ENCODE peak calls at places on chromosomes 13 and 19, in seven cellular contexts. One of them, this sample, is unnamed.

GRCh38 chr19:2455481-2456300 is 1.1 kb downstream of the LMNB2 start:
- DNase-seq in stomach: peak
- DNase-seq in neural progenitor cell: peak
- DNase-seq in CD8-positive, alpha-beta memory T cell: peak
- DNase-seq in esophagus muscularis mucosa: no peak
- DNase-seq in HL-60: no peak
- DNase-seq in tibial nerve: no peak
- DNase-seq in this sample: no peak

GRCh38 chr19:29067831-29068230 is 145.1 kb downstream of the UQCRFS1 start:
- DNase-seq in esophagus muscularis mucosa: no peak
- DNase-seq in neural progenitor cell: no peak
- DNase-seq in HL-60: no peak
- DNase-seq in stomach: no peak
- DNase-seq in tibial nerve: no peak
- DNase-seq in CD8-positive, alpha-beta memory T cell: no peak
- DNase-seq in this sample: no peak

GRCh38 chr13:111858571-111858970 is 208.4 kb upstream of the SOX1 start:
- DNase-seq in neural progenitor cell: no peak
- DNase-seq in HL-60: no peak
- DNase-seq in CD8-positive, alpha-beta memory T cell: no peak
- DNase-seq in stomach: no peak
- DNase-seq in esophagus muscularis mucosa: no peak
- DNase-seq in tibial nerve: no peak
- DNase-seq in this sample: no peak

GRCh38 chr19:13017306-13018036 is 22.2 kb downstream of the NFIX start:
- DNase-seq in HL-60: no peak
- DNase-seq in CD8-positive, alpha-beta memory T cell: no peak
- DNase-seq in neural progenitor cell: no peak
- DNase-seq in tibial nerve: no peak
- DNase-seq in esophagus muscularis mucosa: no peak
- DNase-seq in stomach: no peak
- DNase-seq in this sample: no peak

GRCh38 chr13:51816604-51817254 is 12.8 kb upstream of the DHRS12 start:
- DNase-seq in CD8-positive, alpha-beta memory T cell: no peak
- DNase-seq in tibial nerve: no peak
- DNase-seq in esophagus muscularis mucosa: no peak
- DNase-seq in stomach: no peak
- DNase-seq in neural progenitor cell: no peak
- DNase-seq in HL-60: no peak
- DNase-seq in this sample: no peak

GRCh38 chr13:26628706-26629105 is 71.2 kb downstream of the WASF3 start:
- DNase-seq in stomach: no peak
- DNase-seq in esophagus muscularis mucosa: no peak
- DNase-seq in tibial nerve: no peak
- DNase-seq in HL-60: no peak
- DNase-seq in CD8-positive, alpha-beta memory T cell: no peak
- DNase-seq in neural progenitor cell: peak
- DNase-seq in this sample: no peak

GRCh38 chr19:18989316-18989715 is 44.0 kb downstream of the SUGP2 start:
- DNase-seq in HL-60: no peak
- DNase-seq in stomach: no peak
- DNase-seq in esophagus muscularis mucosa: no peak
- DNase-seq in CD8-positive, alpha-beta memory T cell: no peak
- DNase-seq in tibial nerve: no peak
- DNase-seq in neural progenitor cell: no peak
- DNase-seq in this sample: no peak

GRCh38 chr19:29477831-29478577 is 47.8 kb upstream of the VSTM2B start:
- DNase-seq in neural progenitor cell: no peak
- DNase-seq in HL-60: no peak
- DNase-seq in CD8-positive, alpha-beta memory T cell: no peak
- DNase-seq in tibial nerve: no peak
- DNase-seq in esophagus muscularis mucosa: peak
- DNase-seq in stomach: no peak
- DNase-seq in this sample: no peak

GRCh38 chr13:106656214-106656613 is 88.3 kb upstream of the ARGLU1 start:
- DNase-seq in HL-60: no peak
- DNase-seq in esophagus muscularis mucosa: no peak
- DNase-seq in neural progenitor cell: no peak
- DNase-seq in CD8-positive, alpha-beta memory T cell: no peak
- DNase-seq in stomach: no peak
- DNase-seq in tibial nerve: no peak
- DNase-seq in this sample: no peak

GRCh38 chr13:40809471-40809870 is 20.1 kb downstream of the SLC25A15 start:
- DNase-seq in CD8-positive, alpha-beta memory T cell: no peak
- DNase-seq in stomach: no peak
- DNase-seq in tibial nerve: no peak
- DNase-seq in esophagus muscularis mucosa: no peak
- DNase-seq in neural progenitor cell: no peak
- DNase-seq in HL-60: no peak
- DNase-seq in this sample: no peak

GRCh38 chr19:2636897-2637683 is 65.4 kb downstream of the GNG7 start:
- DNase-seq in neural progenitor cell: peak
- DNase-seq in tibial nerve: no peak
- DNase-seq in esophagus muscularis mucosa: no peak
- DNase-seq in stomach: peak
- DNase-seq in HL-60: no peak
- DNase-seq in CD8-positive, alpha-beta memory T cell: peak
- DNase-seq in this sample: peak

GRCh38 chr13:110107568-110108347 is 199.2 kb downstream of the COL4A1 start:
- DNase-seq in tibial nerve: no peak
- DNase-seq in neural progenitor cell: peak
- DNase-seq in esophagus muscularis mucosa: peak
- DNase-seq in CD8-positive, alpha-beta memory T cell: no peak
- DNase-seq in HL-60: no peak
- DNase-seq in stomach: no peak
- DNase-seq in this sample: no peak

GRCh38 chr13:109787135-109787954 is 962 bp upstream of the IRS2 start:
- DNase-seq in CD8-positive, alpha-beta memory T cell: peak
- DNase-seq in tibial nerve: no peak
- DNase-seq in stomach: peak
- DNase-seq in neural progenitor cell: peak
- DNase-seq in HL-60: no peak
- DNase-seq in esophagus muscularis mucosa: peak
- DNase-seq in this sample: no peak

GRCh38 chr13:38697628-38698333 is 10.9 kb downstream of the FREM2 start:
- DNase-seq in tibial nerve: no peak
- DNase-seq in stomach: no peak
- DNase-seq in HL-60: no peak
- DNase-seq in CD8-positive, alpha-beta memory T cell: no peak
- DNase-seq in neural progenitor cell: peak
- DNase-seq in esophagus muscularis mucosa: no peak
- DNase-seq in this sample: no peak

GRCh38 chr13:111011899-111012298 is 97.0 kb upstream of the ANKRD10 start:
- DNase-seq in esophagus muscularis mucosa: no peak
- DNase-seq in stomach: no peak
- DNase-seq in tibial nerve: no peak
- DNase-seq in HL-60: no peak
- DNase-seq in neural progenitor cell: no peak
- DNase-seq in CD8-positive, alpha-beta memory T cell: no peak
- DNase-seq in this sample: no peak

GRCh38 chr19:14112809-14113385 is 4.7 kb downstream of the PRKACA start:
- DNase-seq in neural progenitor cell: no peak
- DNase-seq in stomach: no peak
- DNase-seq in HL-60: no peak
- DNase-seq in esophagus muscularis mucosa: no peak
- DNase-seq in CD8-positive, alpha-beta memory T cell: no peak
- DNase-seq in tibial nerve: peak
- DNase-seq in this sample: no peak

GRCh38 chr13:83691966-83692365 is 190.3 kb downstream of the SLITRK1 start:
- DNase-seq in esophagus muscularis mucosa: no peak
- DNase-seq in tibial nerve: no peak
- DNase-seq in stomach: no peak
- DNase-seq in neural progenitor cell: no peak
- DNase-seq in CD8-positive, alpha-beta memory T cell: no peak
- DNase-seq in HL-60: no peak
- DNase-seq in this sample: no peak

GRCh38 chr13:105442040-105442439 is 1093.4 kb downstream of the EFNB2 start:
- DNase-seq in HL-60: no peak
- DNase-seq in stomach: no peak
- DNase-seq in neural progenitor cell: no peak
- DNase-seq in tibial nerve: no peak
- DNase-seq in esophagus muscularis mucosa: no peak
- DNase-seq in CD8-positive, alpha-beta memory T cell: no peak
- DNase-seq in this sample: no peak

GRCh38 chr13:26759156-26759906 is 1.3 kb downstream of the GPR12 start:
- DNase-seq in neural progenitor cell: peak
- DNase-seq in HL-60: no peak
- DNase-seq in stomach: no peak
- DNase-seq in tibial nerve: no peak
- DNase-seq in esophagus muscularis mucosa: no peak
- DNase-seq in CD8-positive, alpha-beta memory T cell: no peak
- DNase-seq in this sample: no peak

GRCh38 chr19:6060600-6061391 is 49.5 kb downstream of the RFX2 start:
- DNase-seq in stomach: no peak
- DNase-seq in tibial nerve: no peak
- DNase-seq in CD8-positive, alpha-beta memory T cell: no peak
- DNase-seq in neural progenitor cell: peak
- DNase-seq in esophagus muscularis mucosa: peak
- DNase-seq in HL-60: no peak
- DNase-seq in this sample: no peak

GRCh38 chr13:105334211-105334610 is 1201.3 kb downstream of the EFNB2 start:
- DNase-seq in neural progenitor cell: peak
- DNase-seq in HL-60: no peak
- DNase-seq in tibial nerve: no peak
- DNase-seq in stomach: no peak
- DNase-seq in esophagus muscularis mucosa: no peak
- DNase-seq in CD8-positive, alpha-beta memory T cell: no peak
- DNase-seq in this sample: no peak

GRCh38 chr13:50037788-50038187 is 22.5 kb downstream of the KCNRG start:
- DNase-seq in CD8-positive, alpha-beta memory T cell: no peak
- DNase-seq in HL-60: no peak
- DNase-seq in esophagus muscularis mucosa: no peak
- DNase-seq in neural progenitor cell: no peak
- DNase-seq in stomach: no peak
- DNase-seq in tibial nerve: no peak
- DNase-seq in this sample: no peak

DNA sequence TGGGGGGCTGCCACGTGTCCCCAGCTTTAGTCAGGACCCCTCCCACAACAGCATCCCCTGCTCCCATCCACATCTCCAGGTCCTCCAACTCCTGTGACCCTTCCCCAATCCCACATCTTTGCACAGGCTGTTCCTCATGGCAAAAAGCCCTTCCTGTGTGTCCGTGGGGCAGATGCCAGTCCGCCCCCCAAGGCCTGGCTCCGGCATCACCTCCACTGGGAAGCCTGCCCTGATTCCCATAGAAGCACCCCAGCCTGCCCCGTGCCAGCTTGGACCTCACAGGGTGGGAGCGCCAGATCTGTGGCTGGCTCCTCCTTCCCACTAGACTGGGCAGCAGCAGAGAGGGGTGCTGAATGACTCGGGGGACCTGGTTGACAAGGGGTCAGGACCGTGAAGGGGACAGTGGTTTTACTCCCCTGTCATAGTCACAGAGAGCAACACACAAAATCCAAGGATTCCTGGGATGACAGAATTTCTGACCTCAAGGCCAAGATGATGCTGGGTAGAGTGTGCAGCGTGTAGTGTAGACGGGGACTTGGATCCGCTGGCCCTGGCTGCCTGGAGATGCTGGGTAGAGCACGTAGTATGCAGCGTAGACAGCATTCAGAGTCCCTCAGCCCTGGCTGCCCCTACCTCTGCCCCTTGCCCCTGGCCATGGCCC is 13.3 kb downstream of the KLF2 start:
- DNase-seq in stomach: no peak
- DNase-seq in CD8-positive, alpha-beta memory T cell: no peak
- DNase-seq in HL-60: no peak
- DNase-seq in tibial nerve: no peak
- DNase-seq in neural progenitor cell: no peak
- DNase-seq in esophagus muscularis mucosa: no peak
- DNase-seq in this sample: no peak
- H3K27ac ChIP-seq in stomach: peak
- H3K27ac ChIP-seq in CD8-positive, alpha-beta memory T cell: no peak
- H3K27ac ChIP-seq in HL-60: no peak
- H3K27ac ChIP-seq in tibial nerve: peak
- H3K27ac ChIP-seq in neural progenitor cell: no peak
- H3K27ac ChIP-seq in esophagus muscularis mucosa: peak
- H3K27ac ChIP-seq in this sample: no peak

DNA sequence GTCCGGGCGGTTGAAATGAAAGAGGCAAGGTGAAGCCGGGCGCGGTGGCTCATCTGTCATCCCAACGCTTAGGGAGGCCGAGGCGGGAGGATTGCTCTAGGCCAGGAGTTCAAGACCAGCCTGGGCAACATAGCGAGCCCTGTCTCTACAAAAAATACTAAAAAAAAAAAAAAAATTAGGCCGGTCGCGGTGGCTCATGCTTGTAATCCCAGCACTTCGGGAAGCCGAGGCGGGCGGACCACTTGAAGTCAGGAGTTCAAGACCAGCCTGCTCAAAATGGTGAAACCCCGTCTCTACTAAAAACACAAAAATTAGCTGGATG is 256 bp upstream of the GARIN5A start:
- DNase-seq in tibial nerve: no peak
- DNase-seq in esophagus muscularis mucosa: no peak
- DNase-seq in CD8-positive, alpha-beta memory T cell: no peak
- DNase-seq in neural progenitor cell: no peak
- DNase-seq in HL-60: no peak
- DNase-seq in stomach: no peak
- DNase-seq in this sample: no peak
- H3K27ac ChIP-seq in tibial nerve: peak
- H3K27ac ChIP-seq in esophagus muscularis mucosa: peak
- H3K27ac ChIP-seq in CD8-positive, alpha-beta memory T cell: peak
- H3K27ac ChIP-seq in neural progenitor cell: peak
- H3K27ac ChIP-seq in HL-60: peak
- H3K27ac ChIP-seq in stomach: peak
- H3K27ac ChIP-seq in this sample: no peak

GRCh38 chr19:45437328-45437727 is 13.6 kb upstream of the ERCC1 start:
- DNase-seq in esophagus muscularis mucosa: no peak
- DNase-seq in tibial nerve: no peak
- DNase-seq in stomach: no peak
- DNase-seq in HL-60: no peak
- DNase-seq in CD8-positive, alpha-beta memory T cell: no peak
- DNase-seq in neural progenitor cell: no peak
- DNase-seq in this sample: no peak
- H3K27ac ChIP-seq in esophagus muscularis mucosa: no peak
- H3K27ac ChIP-seq in tibial nerve: no peak
- H3K27ac ChIP-seq in stomach: no peak
- H3K27ac ChIP-seq in HL-60: no peak
- H3K27ac ChIP-seq in CD8-positive, alpha-beta memory T cell: no peak
- H3K27ac ChIP-seq in neural progenitor cell: no peak
- H3K27ac ChIP-seq in this sample: no peak

GRCh38 chr19:55212447-55212846 is 3.1 kb upstream of the PTPRH start:
- DNase-seq in esophagus muscularis mucosa: no peak
- DNase-seq in neural progenitor cell: no peak
- DNase-seq in CD8-positive, alpha-beta memory T cell: no peak
- DNase-seq in HL-60: no peak
- DNase-seq in tibial nerve: no peak
- DNase-seq in stomach: no peak
- DNase-seq in this sample: no peak

GRCh38 chr19:55206664-55207500 is 2.4 kb downstream of the PTPRH start:
- DNase-seq in neural progenitor cell: peak
- DNase-seq in HL-60: no peak
- DNase-seq in stomach: peak
- DNase-seq in CD8-positive, alpha-beta memory T cell: no peak
- DNase-seq in esophagus muscularis mucosa: peak
- DNase-seq in tibial nerve: peak
- DNase-seq in this sample: peak

GRCh38 chr19:55208880-55209429 is 346 bp downstream of the PTPRH start:
- DNase-seq in CD8-positive, alpha-beta memory T cell: no peak
- DNase-seq in stomach: no peak
- DNase-seq in HL-60: no peak
- DNase-seq in neural progenitor cell: no peak
- DNase-seq in tibial nerve: no peak
- DNase-seq in esophagus muscularis mucosa: no peak
- DNase-seq in this sample: no peak

GRCh38 chr19:55210120-55210493 is 806 bp upstream of the PTPRH start:
- DNase-seq in HL-60: no peak
- DNase-seq in neural progenitor cell: no peak
- DNase-seq in CD8-positive, alpha-beta memory T cell: no peak
- DNase-seq in stomach: peak
- DNase-seq in tibial nerve: no peak
- DNase-seq in esophagus muscularis mucosa: no peak
- DNase-seq in this sample: no peak

GRCh38 chr19:55209430-55210119 is at the start of gene PTPRH:
- DNase-seq in stomach: peak
- DNase-seq in CD8-positive, alpha-beta memory T cell: no peak
- DNase-seq in esophagus muscularis mucosa: no peak
- DNase-seq in HL-60: no peak
- DNase-seq in neural progenitor cell: no peak
- DNase-seq in tibial nerve: no peak
- DNase-seq in this sample: no peak
- H3K27ac ChIP-seq in stomach: peak
- H3K27ac ChIP-seq in CD8-positive, alpha-beta memory T cell: peak
- H3K27ac ChIP-seq in esophagus muscularis mucosa: no peak
- H3K27ac ChIP-seq in HL-60: no peak
- H3K27ac ChIP-seq in neural progenitor cell: no peak
- H3K27ac ChIP-seq in tibial nerve: no peak
- H3K27ac ChIP-seq in this sample: no peak